ENCODE peak calls at places on chromosomes 11 and 22, in seven cellular contexts. R is fibroblast of lung; O is CD4-positive, alpha-beta memory T cell; X is aorta; U is CD8-positive, alpha-beta memory T cell; N is cardiac muscle cell; C is PC-3. J is an unnamed sample.

GRCh38 chr11:61347916-61348461 is 13.7 kb downstream of the CYB561A3 start:
- DNase-seq in R (no peak), O (no peak), X (no peak), U (no peak), N (no peak), C (no peak), J (peak)

GRCh38 chr22:49767355-49768062 is 60.2 kb downstream of the BRD1 start:
- DNase-seq in R (peak), O (peak), X (peak), U (peak), N (peak), C (peak), J (peak)

GRCh38 chr11:118437736-118438125 is 1.4 kb downstream of the KMT2A start:
- DNase-seq in R (peak), O (peak), X (no peak), U (peak), N (peak), C (peak), J (no peak)

GRCh38 chr22:46661221-46661851 is 41.1 kb downstream of the GRAMD4 start:
- DNase-seq in R (peak), O (peak), X (no peak), U (peak), N (peak), C (peak), J (peak)

GRCh38 chr11:128465531-128465930 is 121.8 kb downstream of the ETS1 start:
- DNase-seq in R (no peak), O (peak), X (no peak), U (peak), N (no peak), C (no peak), J (no peak)

GRCh38 chr22:36773935-36774334 is 2.0 kb downstream of the IFT27 start:
- DNase-seq in R (peak), O (no peak), X (no peak), U (no peak), N (no peak), C (peak), J (peak)

GRCh38 chr11:47524200-47524874 is 28.6 kb downstream of the CELF1 start:
- DNase-seq in R (no peak), O (peak), X (no peak), U (no peak), N (peak), C (no peak), J (no peak)

GRCh38 chr22:50173221-50173982 is 2.9 kb downstream of the PANX2 start:
- DNase-seq in R (no peak), O (no peak), X (no peak), U (no peak), N (no peak), C (no peak), J (no peak)

GRCh38 chr11:72203163-72203562 is 11.2 kb downstream of the FOLR1 start:
- DNase-seq in R (no peak), O (no peak), X (no peak), U (no peak), N (no peak), C (peak), J (no peak)

GRCh38 chr11:30172872-30173271 is 57.9 kb upstream of the FSHB start:
- DNase-seq in R (no peak), O (no peak), X (no peak), U (no peak), N (no peak), C (no peak), J (no peak)

GRCh38 chr22:27123880-27124279 is 466.5 kb downstream of the MIAT start:
- DNase-seq in R (no peak), O (no peak), X (no peak), U (no peak), N (no peak), C (no peak), J (no peak)

GRCh38 chr11:12797996-12798395 is 123.8 kb downstream of the TEAD1 start:
- DNase-seq in R (no peak), O (no peak), X (no peak), U (no peak), N (no peak), C (no peak), J (peak)

GRCh38 chr11:112961146-112961668 is at the start of gene NCAM1:
- DNase-seq in R (peak), O (peak), X (peak), U (peak), N (peak), C (peak), J (peak)

GRCh38 chr11:79160786-79161403 is 279.9 kb downstream of the TENM4 start:
- DNase-seq in R (peak), O (no peak), X (no peak), U (no peak), N (peak), C (peak), J (no peak)

GRCh38 chr11:124474079-124474478 is 28.6 kb upstream of the OR8B8 start:
- DNase-seq in R (no peak), O (no peak), X (no peak), U (no peak), N (no peak), C (no peak), J (no peak)

GRCh38 chr22:40462195-40462988 is 92.0 kb downstream of the SGSM3 start:
- DNase-seq in R (no peak), O (peak), X (no peak), U (no peak), N (no peak), C (no peak), J (no peak)

GRCh38 chr11:63641727-63642126 is 27.5 kb upstream of the PLAAT3 start:
- DNase-seq in R (peak), O (no peak), X (no peak), U (no peak), N (no peak), C (no peak), J (no peak)

GRCh38 chr11:59186130-59186594 is 14.2 kb downstream of the DTX4 start:
- DNase-seq in R (no peak), O (peak), X (no peak), U (peak), N (no peak), C (peak), J (no peak)

GRCh38 chr11:65912840-65913239 is 6.0 kb downstream of the C11orf68 start:
- DNase-seq in R (peak), O (no peak), X (no peak), U (no peak), N (no peak), C (peak), J (peak)

GRCh38 chr11:26943636-26944035 is 50.3 kb upstream of the FIBIN start:
- DNase-seq in R (no peak), O (no peak), X (no peak), U (no peak), N (no peak), C (no peak), J (no peak)

GRCh38 chr22:49301398-49302149 is 526.1 kb downstream of the BRD1 start:
- DNase-seq in R (no peak), O (no peak), X (peak), U (no peak), N (no peak), C (no peak), J (no peak)

GRCh38 chr11:70505331-70505731 is 107.0 kb downstream of the CTTN start:
- DNase-seq in R (no peak), O (no peak), X (peak), U (no peak), N (no peak), C (no peak), J (no peak)

GRCh38 chr22:49666146-49666809 is 161.4 kb downstream of the BRD1 start:
- DNase-seq in R (no peak), O (no peak), X (peak), U (no peak), N (no peak), C (no peak), J (no peak)

GRCh38 chr22:23904855-23905254 is 10.7 kb downstream of the MIF start:
- DNase-seq in R (no peak), O (no peak), X (no peak), U (no peak), N (no peak), C (no peak), J (no peak)

GRCh38 chr22:35995345-35995744 is 33.3 kb downstream of the RBFOX2 start:
- DNase-seq in R (no peak), O (no peak), X (no peak), U (no peak), N (no peak), C (no peak), J (peak)

GRCh38 chr11:129213261-129213660 is 21.1 kb upstream of the ARHGAP32 start:
- DNase-seq in R (no peak), O (no peak), X (no peak), U (no peak), N (no peak), C (no peak), J (no peak)

GRCh38 chr11:130237282-130238006 is 77.3 kb downstream of the ZBTB44 start:
- DNase-seq in R (no peak), O (no peak), X (no peak), U (no peak), N (no peak), C (no peak), J (no peak)

GRCh38 chr11:8544807-8545206 is 49.2 kb downstream of the STK33 start:
- DNase-seq in R (no peak), O (no peak), X (no peak), U (no peak), N (no peak), C (no peak), J (no peak)

GRCh38 chr22:41573677-41574264 is 13.0 kb downstream of the CSDC2 start:
- DNase-seq in R (no peak), O (no peak), X (no peak), U (no peak), N (no peak), C (no peak), J (no peak)

GRCh38 chr11:46693597-46694012 is 6.8 kb downstream of the ARHGAP1 start:
- DNase-seq in R (peak), O (no peak), X (no peak), U (no peak), N (no peak), C (no peak), J (no peak)

GRCh38 chr11:3837793-3838192 is 3.0 kb downstream of the RHOG start:
- DNase-seq in R (no peak), O (no peak), X (peak), U (no peak), N (no peak), C (no peak), J (no peak)

GRCh38 chr11:103295704-103296103 is 186.5 kb downstream of the DYNC2H1 start:
- DNase-seq in R (peak), O (no peak), X (no peak), U (no peak), N (no peak), C (no peak), J (no peak)

GRCh38 chr11:93123351-93123898 is 74.4 kb downstream of the SLC36A4 start:
- DNase-seq in R (peak), O (no peak), X (no peak), U (no peak), N (no peak), C (no peak), J (no peak)

GRCh38 chr22:20904008-20904979 is 12.9 kb upstream of the CRKL start:
- DNase-seq in R (peak), O (no peak), X (peak), U (no peak), N (no peak), C (peak), J (peak)

GRCh38 chr11:88231894-88232482 is 56.7 kb upstream of the RAB38 start:
- DNase-seq in R (peak), O (peak), X (no peak), U (no peak), N (peak), C (peak), J (peak)

GRCh38 chr11:75031224-75031753 is 42.6 kb downstream of the NEU3 start:
- DNase-seq in R (peak), O (no peak), X (no peak), U (no peak), N (no peak), C (peak), J (peak)

GRCh38 chr11:6253196-6253595 is 6.4 kb upstream of the CCKBR start:
- DNase-seq in R (no peak), O (no peak), X (no peak), U (no peak), N (no peak), C (no peak), J (no peak)

GRCh38 chr11:94048310-94048709 is 27.2 kb downstream of the HEPHL1 start:
- DNase-seq in R (no peak), O (no peak), X (no peak), U (no peak), N (no peak), C (no peak), J (no peak)

GRCh38 chr11:29184939-29185890 is 831.6 kb downstream of the KCNA4 start:
- DNase-seq in R (peak), O (no peak), X (no peak), U (no peak), N (no peak), C (peak), J (peak)

GRCh38 chr22:42939451-42939881 is 75.5 kb downstream of the PACSIN2 start:
- DNase-seq in R (no peak), O (no peak), X (peak), U (no peak), N (no peak), C (peak), J (no peak)
- H3K27ac ChIP-seq in R (peak), O (no peak), X (peak), U (no peak), N (no peak), C (peak), J (peak)

DNA sequence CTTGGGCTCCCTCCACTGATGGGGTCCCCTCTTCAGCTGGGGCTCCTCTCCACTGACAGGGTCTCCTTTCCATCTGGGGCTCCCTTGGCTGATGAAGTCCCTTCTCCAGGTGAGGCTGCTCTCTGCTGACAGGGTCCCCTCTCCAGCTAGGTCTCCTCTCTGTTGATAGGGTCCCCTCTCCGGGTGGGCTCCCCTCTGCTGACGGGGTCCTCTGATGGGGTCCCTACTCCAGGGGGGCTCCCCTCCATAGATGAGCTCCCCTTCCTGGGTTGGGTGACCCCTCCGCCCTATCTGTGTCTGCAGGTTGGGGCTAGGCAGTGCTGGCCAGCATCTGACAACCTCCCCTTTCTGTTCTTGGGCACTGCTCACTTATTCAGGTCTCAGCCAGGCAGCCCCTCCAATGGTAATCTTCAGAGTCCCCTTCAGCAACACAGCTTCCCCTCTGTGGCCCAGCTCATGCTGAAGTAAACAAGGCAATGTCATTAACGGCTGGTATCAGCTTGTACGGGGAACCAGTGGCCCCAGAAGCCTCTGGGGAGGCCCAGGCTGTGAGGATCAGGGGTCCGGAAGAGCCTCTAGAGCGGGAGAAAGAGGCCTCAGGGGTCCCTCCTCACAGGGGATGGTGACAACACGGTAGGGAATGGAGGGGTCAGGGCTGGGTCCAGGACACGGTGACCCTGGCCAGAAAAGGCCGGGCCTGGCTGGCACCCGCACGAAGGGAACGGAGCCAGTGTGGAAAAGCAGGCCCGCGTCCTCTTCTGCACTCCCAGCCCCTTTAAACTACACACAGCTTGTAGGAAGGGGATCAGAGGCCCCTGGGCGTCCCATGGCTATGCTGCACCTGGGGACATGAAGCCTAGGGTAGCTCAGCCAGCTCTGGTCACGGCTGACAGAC is 9.6 kb upstream of the CD81 start:
- DNase-seq in R (no peak), O (no peak), X (no peak), U (no peak), N (no peak), C (no peak), J (no peak)
- H3K27ac ChIP-seq in R (no peak), O (no peak), X (no peak), U (no peak), N (no peak), C (no peak), J (no peak)

DNA sequence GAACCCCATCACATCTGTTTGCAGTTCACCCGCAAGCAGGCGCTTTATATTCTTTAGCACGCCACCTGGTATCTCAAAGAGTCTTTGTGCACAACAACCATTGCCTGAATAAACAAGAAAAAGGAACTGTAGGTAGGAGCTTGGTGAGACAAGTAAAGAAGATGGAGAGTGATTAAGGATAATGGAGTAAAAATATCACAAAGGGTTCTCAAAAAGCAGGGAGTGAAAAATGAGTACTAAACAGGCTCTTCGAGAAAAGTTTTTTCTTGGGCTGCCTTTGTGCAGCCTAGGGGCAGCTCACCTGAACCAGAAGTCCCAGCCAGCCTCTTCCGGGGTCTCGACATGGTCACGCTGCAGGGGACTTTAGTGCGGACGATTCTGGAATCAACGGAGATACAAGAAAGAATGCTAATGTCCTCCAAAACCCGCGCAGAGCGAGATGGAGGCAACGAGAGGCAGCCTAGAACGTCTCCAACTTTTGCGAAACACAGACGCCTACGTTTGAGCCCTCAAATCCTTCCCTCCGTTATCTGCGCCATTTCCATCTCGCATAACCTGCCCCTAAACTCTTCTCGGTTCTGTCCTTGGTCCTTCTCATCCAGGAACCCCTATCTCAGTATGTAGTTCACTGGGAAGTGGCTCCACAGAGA is 488 bp downstream of the THYN1 start:
- DNase-seq in R (no peak), O (no peak), X (peak), U (no peak), N (peak), C (peak), J (peak)
- H3K27ac ChIP-seq in R (peak), O (peak), X (peak), U (peak), N (no peak), C (no peak), J (peak)

GRCh38 chr11:125957623-125958330 is 11.9 kb downstream of the VSIG10L2 start:
- DNase-seq in R (no peak), O (no peak), X (no peak), U (no peak), N (no peak), C (no peak), J (no peak)
- H3K27ac ChIP-seq in R (no peak), O (no peak), X (no peak), U (no peak), N (no peak), C (no peak), J (no peak)

GRCh38 chr11:76769645-76770586 is 13.2 kb upstream of the TSKU start:
- DNase-seq in R (peak), O (no peak), X (no peak), U (no peak), N (no peak), C (peak), J (peak)
- H3K27ac ChIP-seq in R (peak), O (no peak), X (peak), U (no peak), N (no peak), C (peak), J (peak)